ENCODE peak calls at places on chromosomes 12 and 14, in seven cellular contexts. T is right cardiac atrium, X is NCI-H748 treated with DMSO at 0.1 percent for 48 hours, Z is GM04504, I is sciatic nerve, B is Daoy, D is skeletal muscle cell. R is an unnamed sample.

GRCh38 chr14:90381999-90382451 is 14.8 kb upstream of the CALM1 start:
- DNase-seq in T (peak), X (peak), Z (no peak), I (peak), B (no peak), D (no peak), R (no peak)

GRCh38 chr12:120101617-120102016 is 14.9 kb downstream of the RAB35 start:
- DNase-seq in T (no peak), X (no peak), Z (no peak), I (no peak), B (no peak), D (no peak), R (no peak)

GRCh38 chr12:67747869-67748760 is 99.6 kb downstream of the DYRK2 start:
- DNase-seq in T (peak), X (no peak), Z (peak), I (no peak), B (peak), D (no peak), R (peak)

GRCh38 chr12:121227294-121227693 is 17.4 kb downstream of the P2RX4 start:
- DNase-seq in T (no peak), X (peak), Z (no peak), I (no peak), B (no peak), D (no peak), R (no peak)

GRCh38 chr12:46903058-46903457 is 77.3 kb upstream of the SLC38A4 start:
- DNase-seq in T (no peak), X (no peak), Z (no peak), I (no peak), B (no peak), D (no peak), R (no peak)

GRCh38 chr12:46369474-46370379 is 2.8 kb downstream of the SLC38A2 start:
- DNase-seq in T (no peak), X (no peak), Z (no peak), I (no peak), B (no peak), D (no peak), R (no peak)

GRCh38 chr14:55951366-55952206 is 166.6 kb upstream of the PELI2 start:
- DNase-seq in T (no peak), X (no peak), Z (no peak), I (no peak), B (no peak), D (no peak), R (no peak)

GRCh38 chr12:12467701-12468218 is 94.9 kb downstream of the DUSP16 start:
- DNase-seq in T (no peak), X (no peak), Z (no peak), I (peak), B (no peak), D (no peak), R (no peak)

GRCh38 chr12:130460611-130461478 is 123.2 kb downstream of the PIWIL1 start:
- DNase-seq in T (no peak), X (no peak), Z (no peak), I (no peak), B (no peak), D (no peak), R (no peak)

GRCh38 chr14:104976198-104977007 is 1.8 kb downstream of the AHNAK2 start:
- DNase-seq in T (peak), X (peak), Z (no peak), I (peak), B (peak), D (no peak), R (no peak)

GRCh38 chr12:22624573-22624907 is 431 bp upstream of the ETNK1 start:
- DNase-seq in T (no peak), X (no peak), Z (peak), I (no peak), B (no peak), D (no peak), R (no peak)

GRCh38 chr14:67539116-67539515 is 6.0 kb downstream of the PLEKHH1 start:
- DNase-seq in T (no peak), X (no peak), Z (no peak), I (no peak), B (no peak), D (no peak), R (no peak)

GRCh38 chr14:55430024-55430690 is 10.3 kb downstream of the TBPL2 start:
- DNase-seq in T (no peak), X (peak), Z (peak), I (no peak), B (peak), D (peak), R (no peak)

GRCh38 chr14:87935895-87936294 is 57.1 kb downstream of the GALC start:
- DNase-seq in T (no peak), X (peak), Z (no peak), I (no peak), B (no peak), D (no peak), R (no peak)

GRCh38 chr14:34843011-34843554 is 32.1 kb downstream of the BAZ1A start:
- DNase-seq in T (no peak), X (no peak), Z (peak), I (no peak), B (peak), D (peak), R (peak)

GRCh38 chr12:8914716-8915526 is 612 bp downstream of the PHC1 start:
- DNase-seq in T (peak), X (peak), Z (no peak), I (peak), B (peak), D (no peak), R (peak)

GRCh38 chr14:84087986-84088531 is 1441.9 kb upstream of the FLRT2 start:
- DNase-seq in T (no peak), X (no peak), Z (no peak), I (no peak), B (no peak), D (no peak), R (no peak)

GRCh38 chr12:95286713-95287112 is 69.1 kb downstream of the VEZT start:
- DNase-seq in T (no peak), X (no peak), Z (no peak), I (no peak), B (no peak), D (no peak), R (no peak)

GRCh38 chr12:108040968-108041367 is 88.1 kb upstream of the WSCD2 start:
- DNase-seq in T (no peak), X (no peak), Z (no peak), I (no peak), B (peak), D (no peak), R (no peak)

GRCh38 chr12:12804432-12804886 is 8.7 kb upstream of the DDX47 start:
- DNase-seq in T (no peak), X (no peak), Z (peak), I (no peak), B (peak), D (peak), R (peak)

GRCh38 chr14:67428501-67429031 is 16.6 kb upstream of the PLEK2 start:
- DNase-seq in T (no peak), X (no peak), Z (peak), I (no peak), B (peak), D (no peak), R (no peak)

GRCh38 chr12:47905313-47905730 is 528 bp upstream of the VDR start:
- DNase-seq in T (peak), X (peak), Z (no peak), I (peak), B (peak), D (no peak), R (no peak)

GRCh38 chr12:104799458-104799857 is 158.6 kb downstream of the SLC41A2 start:
- DNase-seq in T (no peak), X (no peak), Z (no peak), I (no peak), B (no peak), D (no peak), R (no peak)

GRCh38 chr12:128458301-128458974 is 191.5 kb downstream of the TMEM132C start:
- DNase-seq in T (no peak), X (no peak), Z (no peak), I (no peak), B (no peak), D (no peak), R (no peak)

GRCh38 chr14:89921346-89921745 is 33.2 kb downstream of the EFCAB11 start:
- DNase-seq in T (no peak), X (no peak), Z (no peak), I (no peak), B (peak), D (no peak), R (no peak)

GRCh38 chr12:39199371-39199770 is 243.5 kb downstream of the KIF21A start:
- DNase-seq in T (no peak), X (no peak), Z (no peak), I (no peak), B (peak), D (no peak), R (no peak)

GRCh38 chr14:68210729-68211299 is 391.2 kb downstream of the RAD51B start:
- DNase-seq in T (no peak), X (no peak), Z (peak), I (no peak), B (peak), D (peak), R (peak)

GRCh38 chr14:33851366-33851765 is 99.5 kb downstream of the EGLN3 start:
- DNase-seq in T (no peak), X (no peak), Z (no peak), I (no peak), B (no peak), D (no peak), R (no peak)

GRCh38 chr14:91793704-91794103 is 61.8 kb upstream of the CATSPERB start:
- DNase-seq in T (no peak), X (no peak), Z (no peak), I (no peak), B (no peak), D (no peak), R (no peak)